ENCODE peak calls at places on chromosomes 3 and 15, in six cellular contexts. U is cardiac muscle cell, M is cardiac fibroblast, G is psoas muscle, H is GM12878, K is epithelial cell of esophagus. S is an unnamed sample.

GRCh38 chr15:43249699-43250203 is 17.0 kb downstream of the TGM5 start:
- DNase-seq in M (peak), U (no peak), K (peak), H (peak), G (no peak), S (peak)

GRCh38 chr3:159560214-159561004 is 428.2 kb upstream of the IL12A start:
- DNase-seq in H (no peak), M (no peak), K (no peak), U (no peak), G (no peak), S (peak)

GRCh38 chr3:71225951-71226564 is 357.5 kb downstream of the FOXP1 start:
- DNase-seq in U (no peak), G (no peak), K (no peak), H (no peak), M (no peak), S (no peak)

GRCh38 chr15:55289573-55290360 is at the start of gene RAB27A:
- DNase-seq in M (peak), K (peak), U (peak), G (peak), H (no peak), S (peak)

GRCh38 chr3:65854606-65855304 is 184.0 kb downstream of the MAGI1 start:
- DNase-seq in M (no peak), K (peak), G (no peak), U (no peak), H (no peak), S (no peak)

GRCh38 chr15:70478251-70478990 is 284.9 kb downstream of the UACA start:
- DNase-seq in M (no peak), G (no peak), K (no peak), H (no peak), U (no peak), S (no peak)

GRCh38 chr15:57446393-57446792 is 70.1 kb downstream of the CGNL1 start:
- DNase-seq in G (no peak), U (no peak), K (no peak), M (no peak), H (no peak), S (no peak)

GRCh38 chr3:119206611-119207511 is 33.5 kb downstream of the UPK1B start:
- DNase-seq in G (no peak), U (peak), M (no peak), K (peak), H (no peak), S (peak)

GRCh38 chr15:69930754-69931153 is 167.0 kb downstream of the TLE3 start:
- DNase-seq in U (no peak), M (no peak), G (no peak), K (no peak), H (no peak), S (no peak)

GRCh38 chr3:102036015-102036414 is 186.7 kb downstream of the NFKBIZ start:
- DNase-seq in U (no peak), H (peak), K (no peak), G (no peak), M (no peak), S (no peak)

GRCh38 chr15:71806452-71806931 is 3.9 kb upstream of the NR2E3 start:
- DNase-seq in K (peak), M (peak), U (peak), H (no peak), G (no peak), S (peak)

GRCh38 chr3:14771593-14772497 is 46.9 kb upstream of the FGD5 start:
- DNase-seq in M (no peak), H (no peak), K (no peak), G (no peak), U (no peak), S (peak)

GRCh38 chr15:96331942-96332853 is 1.7 kb downstream of the NR2F2 start:
- DNase-seq in U (peak), H (no peak), G (peak), K (peak), M (peak), S (peak)

GRCh38 chr3:171841620-171842000 is 1.5 kb upstream of the TMEM212 start:
- DNase-seq in U (no peak), H (no peak), M (peak), G (no peak), K (no peak), S (no peak)

GRCh38 chr3:52047295-52047960 is 8.9 kb downstream of the DUSP7 start:
- DNase-seq in U (no peak), H (no peak), K (peak), G (no peak), M (no peak), S (no peak)

GRCh38 chr3:22496641-22497040 is 706.5 kb upstream of the UBE2E2 start:
- DNase-seq in H (no peak), G (no peak), K (peak), M (peak), U (no peak), S (no peak)

GRCh38 chr3:72960812-72961518 is 35.6 kb upstream of the PPP4R2 start:
- DNase-seq in U (peak), H (no peak), K (peak), G (no peak), M (peak), S (no peak)

GRCh38 chr3:27344192-27344591 is 25.0 kb downstream of the NEK10 start:
- DNase-seq in H (no peak), M (no peak), K (no peak), U (no peak), G (no peak), S (no peak)

GRCh38 chr3:45972534-45973402 is 22.9 kb downstream of the FYCO1 start:
- DNase-seq in M (peak), G (no peak), K (peak), H (no peak), U (no peak), S (no peak)

GRCh38 chr15:39511915-39512260 is 69.0 kb upstream of the THBS1 start:
- DNase-seq in G (no peak), K (peak), U (no peak), M (peak), H (no peak), S (no peak)

GRCh38 chr3:24641628-24642027 is 147.0 kb upstream of the THRB start:
- DNase-seq in K (no peak), M (no peak), U (no peak), H (no peak), G (no peak), S (no peak)

GRCh38 chr15:71888797-71889196 is 78.4 kb downstream of the NR2E3 start:
- DNase-seq in U (no peak), M (no peak), H (peak), G (no peak), K (no peak), S (no peak)

GRCh38 chr3:59308684-59309083 is 258.9 kb upstream of the CFAP20DC start:
- DNase-seq in U (peak), H (no peak), K (no peak), G (no peak), M (no peak), S (peak)

GRCh38 chr3:197854596-197855343 is 63.7 kb downstream of the LRCH3 start:
- DNase-seq in M (peak), U (no peak), K (peak), G (no peak), H (no peak), S (peak)

GRCh38 chr3:70308760-70309159 is 3.7 kb downstream of the MDFIC2 start:
- DNase-seq in H (no peak), U (peak), M (peak), G (no peak), K (peak), S (peak)

GRCh38 chr3:163601426-163601825 is 1476.9 kb downstream of the SI start:
- DNase-seq in H (no peak), U (no peak), K (no peak), M (peak), G (no peak), S (no peak)

GRCh38 chr3:23219552-23219951 is 16.4 kb downstream of the UBE2E2 start:
- DNase-seq in U (no peak), M (no peak), K (no peak), G (no peak), H (no peak), S (no peak)

GRCh38 chr3:59085976-59086375 is 36.2 kb upstream of the CFAP20DC start:
- DNase-seq in H (no peak), K (no peak), U (no peak), G (no peak), M (no peak), S (no peak)

GRCh38 chr3:178367817-178368617 is 168.2 kb upstream of the KCNMB2 start:
- DNase-seq in K (peak), G (no peak), U (no peak), H (no peak), M (peak), S (no peak)

GRCh38 chr3:183478501-183478900 is 50.1 kb upstream of the MCF2L2 start:
- DNase-seq in G (no peak), U (no peak), H (no peak), K (no peak), M (no peak), S (no peak)

GRCh38 chr3:157618075-157618760 is 115.0 kb upstream of the VEPH1 start:
- DNase-seq in M (peak), U (peak), G (no peak), K (peak), H (peak), S (peak)

GRCh38 chr3:99808163-99808794 is 9.4 kb upstream of the CMSS1 start:
- DNase-seq in M (peak), G (no peak), U (peak), H (no peak), K (peak), S (peak)

GRCh38 chr3:178302966-178303930 is 233.0 kb upstream of the KCNMB2 start:
- DNase-seq in U (no peak), K (peak), H (no peak), M (peak), G (no peak), S (no peak)

GRCh38 chr15:41883484-41883825 is 10.4 kb downstream of the SPTBN5 start:
- DNase-seq in H (no peak), M (no peak), K (no peak), G (no peak), U (no peak), S (no peak)

GRCh38 chr15:41881086-41881485 is 12.8 kb downstream of the SPTBN5 start:
- DNase-seq in M (no peak), H (no peak), K (no peak), U (no peak), G (no peak), S (no peak)

GRCh38 chr15:41882689-41883483 is 11.0 kb downstream of the SPTBN5 start:
- DNase-seq in M (no peak), U (no peak), K (peak), G (no peak), H (no peak), S (no peak)

GRCh38 chr15:41881550-41881924 is 12.3 kb downstream of the SPTBN5 start:
- DNase-seq in K (no peak), G (no peak), U (no peak), M (no peak), H (no peak), S (no peak)

DNA sequence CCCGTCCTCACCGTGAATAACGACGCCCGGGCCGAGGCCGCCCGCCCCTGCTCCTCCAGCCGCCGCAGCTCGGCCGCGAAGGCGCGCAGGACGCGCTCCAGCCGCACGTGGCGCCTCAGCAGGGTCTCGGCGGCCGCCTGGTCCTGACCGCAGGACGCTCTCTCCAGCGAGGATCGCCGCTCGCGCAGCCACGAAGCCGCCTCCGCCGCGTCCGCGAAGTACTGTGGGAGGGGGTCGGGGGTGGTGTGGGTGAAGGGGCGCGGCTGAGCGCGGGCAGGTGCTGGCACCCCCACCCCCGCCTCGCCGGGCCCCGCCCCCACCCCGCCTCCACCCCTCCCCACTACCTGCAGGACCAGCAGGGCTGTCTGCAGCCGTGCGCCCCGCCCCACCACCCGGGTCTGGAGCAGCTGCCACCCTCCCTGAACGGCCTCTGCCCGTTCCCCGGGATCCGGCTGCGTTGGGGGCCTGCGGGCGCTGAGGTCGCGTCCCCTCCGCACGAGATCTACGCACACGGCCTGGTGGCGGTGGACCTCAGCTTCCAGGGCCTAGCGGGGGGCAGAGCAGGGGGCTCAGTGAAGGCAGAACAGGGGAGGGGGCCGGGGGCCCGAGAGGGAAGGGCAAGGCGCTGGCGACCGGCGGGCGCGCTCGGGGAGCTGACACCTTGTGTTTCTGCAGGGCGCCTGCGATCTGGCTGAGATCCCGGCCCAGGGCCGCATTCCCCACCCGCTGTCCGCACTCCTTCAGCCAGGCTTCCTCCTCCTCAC is 11.7 kb downstream of the SPTBN5 start:
- DNase-seq in U (peak), K (no peak), G (no peak), M (no peak), H (no peak), S (peak)
- H3K4me3 ChIP-seq in U (no peak), K (peak), G (peak), M (no peak), H (no peak), S (peak)

DNA sequence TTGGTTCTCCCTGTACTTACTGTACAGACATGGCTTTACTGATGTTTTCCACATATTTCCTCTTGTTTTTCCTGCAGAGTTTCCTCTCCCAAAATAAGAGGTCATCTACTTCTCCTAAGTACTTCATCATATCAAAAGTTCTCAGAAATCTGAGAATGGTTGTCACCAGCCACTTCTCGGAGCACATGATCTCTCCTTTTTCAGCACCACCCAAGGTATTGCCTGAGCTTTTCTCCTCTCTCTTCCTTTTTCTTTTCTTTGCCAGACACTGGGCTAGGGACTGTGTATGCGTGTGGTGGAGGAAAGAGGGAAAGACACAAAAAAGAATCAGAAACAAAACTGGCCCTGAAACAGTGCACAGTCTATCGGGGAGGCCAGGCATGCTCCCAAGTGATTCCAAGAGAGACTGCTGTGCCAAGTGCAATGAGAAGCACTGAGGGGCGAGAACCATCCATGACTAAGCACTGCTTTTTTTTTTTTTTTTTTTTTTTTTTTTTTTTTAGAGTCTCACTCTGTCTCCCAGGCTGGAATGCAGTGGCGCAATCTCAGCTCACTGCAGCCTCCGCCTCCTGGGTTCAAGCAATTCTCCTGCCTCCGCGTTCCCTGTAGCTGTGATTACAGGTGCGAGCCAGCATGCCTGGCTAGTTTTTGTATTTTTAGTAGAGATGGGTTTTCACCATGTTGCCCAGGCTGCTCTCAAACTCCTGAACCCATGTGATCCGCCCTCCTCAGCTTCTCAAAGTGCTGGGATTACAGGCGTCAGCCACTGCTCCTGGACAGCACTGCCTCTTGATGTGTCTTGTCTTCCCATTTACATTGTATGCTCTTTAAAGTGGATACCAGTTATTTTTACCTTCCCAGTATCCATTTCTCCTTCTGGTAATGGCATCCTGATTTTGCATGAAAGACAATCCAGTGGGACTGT is 194.0 kb upstream of the FEZF2 start:
- DNase-seq in U (peak), G (peak), M (peak), H (no peak), K (peak), S (no peak)
- H3K4me3 ChIP-seq in U (no peak), G (no peak), M (no peak), H (no peak), K (no peak), S (no peak)

GRCh38 chr15:81184188-81184587 is 12.5 kb upstream of the IL16 start:
- DNase-seq in H (no peak), K (no peak), G (peak), U (no peak), M (peak), S (no peak)

GRCh38 chr15:81182031-81182745 is 14.5 kb upstream of the IL16 start:
- DNase-seq in H (no peak), U (no peak), M (peak), G (no peak), K (no peak), S (no peak)

GRCh38 chr15:81181220-81181619 is 15.5 kb upstream of the IL16 start:
- DNase-seq in U (peak), G (no peak), H (no peak), K (no peak), M (no peak), S (no peak)

GRCh38 chr15:81182746-81183402 is 13.8 kb upstream of the IL16 start:
- DNase-seq in G (no peak), H (no peak), U (no peak), M (peak), K (no peak), S (peak)

DNA sequence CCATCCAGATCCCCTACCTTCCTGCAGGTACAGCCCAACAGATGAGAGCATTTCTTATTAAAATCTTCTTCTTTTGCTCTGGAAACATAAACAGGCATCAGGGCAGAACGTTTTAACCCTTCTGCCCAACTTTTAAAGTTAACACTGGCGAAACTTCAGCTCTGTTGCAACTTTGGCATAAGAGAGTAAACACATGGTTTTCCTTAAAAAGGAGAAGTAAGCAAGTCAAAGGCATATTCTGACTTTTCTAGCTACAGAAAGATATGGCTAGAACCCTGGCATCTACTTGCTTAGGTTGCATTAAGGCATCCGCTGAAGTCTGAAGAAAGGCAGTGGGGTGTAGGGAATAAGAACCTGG is 13.3 kb upstream of the IL16 start:
- DNase-seq in G (no peak), K (no peak), M (no peak), U (no peak), H (no peak), S (no peak)
- H3K4me3 ChIP-seq in G (peak), K (no peak), M (no peak), U (no peak), H (no peak), S (no peak)

GRCh38 chr3:93924491-93924890 is 49.2 kb downstream of the PROS1 start:
- DNase-seq in K (no peak), G (no peak), H (no peak), M (no peak), U (no peak), S (no peak)

GRCh38 chr3:93934366-93935046 is 39.2 kb downstream of the PROS1 start:
- DNase-seq in M (no peak), U (no peak), K (no peak), G (no peak), H (no peak), S (no peak)

GRCh38 chr3:93931597-93932229 is 42.0 kb downstream of the PROS1 start:
- DNase-seq in H (no peak), U (no peak), M (no peak), K (no peak), G (no peak), S (no peak)

DNA sequence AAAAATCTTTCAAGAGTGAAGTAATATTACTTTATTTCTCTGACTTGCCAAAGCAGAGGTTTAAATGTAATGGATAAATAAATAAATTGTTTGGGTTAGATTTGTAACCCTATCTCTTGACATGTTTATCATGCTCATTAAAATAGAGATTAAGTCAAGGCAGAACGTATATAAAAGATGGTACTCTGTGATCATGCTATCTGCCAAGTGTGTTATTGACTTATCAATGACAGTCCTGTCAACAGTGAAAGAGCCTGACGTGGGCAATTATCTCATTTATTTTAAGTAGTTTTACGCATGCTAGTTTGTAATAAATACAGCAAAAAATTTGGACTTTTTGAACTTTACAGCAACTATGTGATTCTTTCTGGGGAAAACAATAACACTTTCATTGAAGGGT is 43.7 kb downstream of the PROS1 start:
- DNase-seq in H (no peak), U (no peak), K (no peak), M (no peak), G (no peak), S (no peak)
- H3K4me3 ChIP-seq in H (no peak), U (no peak), K (no peak), M (no peak), G (no peak), S (no peak)

GRCh38 chr15:65182538-65182937 is 2.6 kb downstream of the CLPX start:
- DNase-seq in U (no peak), K (no peak), H (no peak), M (no peak), G (no peak), S (no peak)
- H3K4me3 ChIP-seq in U (no peak), K (no peak), H (peak), M (no peak), G (peak), S (no peak)

DNA sequence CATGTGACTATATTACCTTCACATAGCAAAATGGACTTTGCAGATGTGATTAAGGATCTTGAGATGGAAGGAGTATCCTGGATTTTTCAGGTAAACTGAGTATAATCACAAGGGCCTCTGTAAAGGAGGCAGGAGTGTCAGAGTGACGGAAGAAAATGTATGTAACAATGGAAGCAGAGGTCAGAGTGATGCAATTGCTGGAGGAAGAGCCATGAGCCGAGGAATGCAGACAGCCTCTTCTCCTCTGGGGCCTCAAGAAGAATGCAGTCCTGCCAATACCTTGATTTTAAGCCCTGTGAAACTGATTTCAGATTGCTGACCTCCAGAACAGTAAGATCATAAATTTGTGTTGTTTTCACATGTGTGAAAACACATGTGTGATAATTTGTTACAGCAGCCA is 15.1 kb downstream of the HEMK1 start:
- DNase-seq in G (no peak), H (no peak), K (no peak), M (peak), U (no peak), S (no peak)
- H3K4me3 ChIP-seq in G (no peak), H (no peak), K (no peak), M (no peak), U (no peak), S (no peak)

S was measured in H7.